ENCODE peak calls at places on chromosomes 6 and 20, in ten cellular contexts. One of them, this sample, is unnamed.

GRCh38 chr6:44052419-44053011 is 74.7 kb downstream of the MRPL14 start:
- DNase-seq in right atrium auricular region: no peak
- DNase-seq in CD8-positive, alpha-beta T cell: no peak
- DNase-seq in ovary: no peak
- DNase-seq in lower lobe of right lung: peak
- DNase-seq in cardiac muscle cell: no peak
- DNase-seq in astrocyte of the spinal cord: peak
- DNase-seq in fibroblast of mammary gland: peak
- DNase-seq in Peyer's patch: no peak
- DNase-seq in mesothelial cell of epicardium: no peak
- DNase-seq in this sample: no peak

GRCh38 chr6:152309648-152310047 is 327.5 kb downstream of the SYNE1 start:
- DNase-seq in right atrium auricular region: no peak
- DNase-seq in cardiac muscle cell: no peak
- DNase-seq in Peyer's patch: peak
- DNase-seq in mesothelial cell of epicardium: no peak
- DNase-seq in fibroblast of mammary gland: no peak
- DNase-seq in ovary: no peak
- DNase-seq in lower lobe of right lung: no peak
- DNase-seq in CD8-positive, alpha-beta T cell: peak
- DNase-seq in astrocyte of the spinal cord: no peak
- DNase-seq in this sample: no peak

GRCh38 chr6:133047065-133047665 is 194.0 kb upstream of the EYA4 start:
- DNase-seq in mesothelial cell of epicardium: no peak
- DNase-seq in Peyer's patch: no peak
- DNase-seq in CD8-positive, alpha-beta T cell: no peak
- DNase-seq in lower lobe of right lung: no peak
- DNase-seq in astrocyte of the spinal cord: no peak
- DNase-seq in right atrium auricular region: no peak
- DNase-seq in ovary: no peak
- DNase-seq in cardiac muscle cell: no peak
- DNase-seq in fibroblast of mammary gland: no peak
- DNase-seq in this sample: no peak

GRCh38 chr20:59933849-59934585 is 580 bp upstream of the SYCP2 start:
- DNase-seq in CD8-positive, alpha-beta T cell: peak
- DNase-seq in lower lobe of right lung: peak
- DNase-seq in cardiac muscle cell: peak
- DNase-seq in right atrium auricular region: peak
- DNase-seq in ovary: peak
- DNase-seq in Peyer's patch: peak
- DNase-seq in mesothelial cell of epicardium: peak
- DNase-seq in astrocyte of the spinal cord: peak
- DNase-seq in fibroblast of mammary gland: peak
- DNase-seq in this sample: peak

GRCh38 chr6:130010387-130010786 is 8.0 kb upstream of the L3MBTL3 start:
- DNase-seq in Peyer's patch: no peak
- DNase-seq in cardiac muscle cell: no peak
- DNase-seq in fibroblast of mammary gland: no peak
- DNase-seq in right atrium auricular region: no peak
- DNase-seq in lower lobe of right lung: no peak
- DNase-seq in CD8-positive, alpha-beta T cell: no peak
- DNase-seq in astrocyte of the spinal cord: no peak
- DNase-seq in mesothelial cell of epicardium: no peak
- DNase-seq in ovary: no peak
- DNase-seq in this sample: no peak

GRCh38 chr6:18997375-18997826 is 610.3 kb downstream of the RNF144B start:
- DNase-seq in lower lobe of right lung: no peak
- DNase-seq in right atrium auricular region: no peak
- DNase-seq in fibroblast of mammary gland: peak
- DNase-seq in astrocyte of the spinal cord: peak
- DNase-seq in ovary: no peak
- DNase-seq in CD8-positive, alpha-beta T cell: no peak
- DNase-seq in Peyer's patch: no peak
- DNase-seq in cardiac muscle cell: peak
- DNase-seq in mesothelial cell of epicardium: no peak
- DNase-seq in this sample: no peak

GRCh38 chr6:161050134-161050765 is 58.7 kb downstream of the MAP3K4 start:
- DNase-seq in astrocyte of the spinal cord: no peak
- DNase-seq in ovary: no peak
- DNase-seq in Peyer's patch: no peak
- DNase-seq in fibroblast of mammary gland: no peak
- DNase-seq in CD8-positive, alpha-beta T cell: no peak
- DNase-seq in right atrium auricular region: no peak
- DNase-seq in lower lobe of right lung: no peak
- DNase-seq in cardiac muscle cell: no peak
- DNase-seq in mesothelial cell of epicardium: no peak
- DNase-seq in this sample: no peak

GRCh38 chr6:91273729-91274128 is 686.9 kb upstream of the MAP3K7 start:
- DNase-seq in mesothelial cell of epicardium: no peak
- DNase-seq in ovary: no peak
- DNase-seq in lower lobe of right lung: no peak
- DNase-seq in fibroblast of mammary gland: no peak
- DNase-seq in Peyer's patch: no peak
- DNase-seq in cardiac muscle cell: no peak
- DNase-seq in CD8-positive, alpha-beta T cell: no peak
- DNase-seq in astrocyte of the spinal cord: peak
- DNase-seq in right atrium auricular region: no peak
- DNase-seq in this sample: no peak

GRCh38 chr20:25103526-25103925 is 21.6 kb upstream of the VSX1 start:
- DNase-seq in mesothelial cell of epicardium: no peak
- DNase-seq in CD8-positive, alpha-beta T cell: no peak
- DNase-seq in cardiac muscle cell: no peak
- DNase-seq in right atrium auricular region: no peak
- DNase-seq in lower lobe of right lung: no peak
- DNase-seq in Peyer's patch: no peak
- DNase-seq in fibroblast of mammary gland: no peak
- DNase-seq in ovary: no peak
- DNase-seq in astrocyte of the spinal cord: no peak
- DNase-seq in this sample: no peak
- TF ChIP-seq CTCF in mesothelial cell of epicardium: no peak
- TF ChIP-seq CTCF in CD8-positive, alpha-beta T cell: no peak
- TF ChIP-seq CTCF in cardiac muscle cell: no peak
- TF ChIP-seq CTCF in right atrium auricular region: no peak
- TF ChIP-seq CTCF in lower lobe of right lung: no peak
- TF ChIP-seq CTCF in Peyer's patch: no peak
- TF ChIP-seq CTCF in fibroblast of mammary gland: no peak
- TF ChIP-seq CTCF in ovary: no peak
- TF ChIP-seq CTCF in astrocyte of the spinal cord: no peak
- TF ChIP-seq CTCF in this sample: no peak

DNA sequence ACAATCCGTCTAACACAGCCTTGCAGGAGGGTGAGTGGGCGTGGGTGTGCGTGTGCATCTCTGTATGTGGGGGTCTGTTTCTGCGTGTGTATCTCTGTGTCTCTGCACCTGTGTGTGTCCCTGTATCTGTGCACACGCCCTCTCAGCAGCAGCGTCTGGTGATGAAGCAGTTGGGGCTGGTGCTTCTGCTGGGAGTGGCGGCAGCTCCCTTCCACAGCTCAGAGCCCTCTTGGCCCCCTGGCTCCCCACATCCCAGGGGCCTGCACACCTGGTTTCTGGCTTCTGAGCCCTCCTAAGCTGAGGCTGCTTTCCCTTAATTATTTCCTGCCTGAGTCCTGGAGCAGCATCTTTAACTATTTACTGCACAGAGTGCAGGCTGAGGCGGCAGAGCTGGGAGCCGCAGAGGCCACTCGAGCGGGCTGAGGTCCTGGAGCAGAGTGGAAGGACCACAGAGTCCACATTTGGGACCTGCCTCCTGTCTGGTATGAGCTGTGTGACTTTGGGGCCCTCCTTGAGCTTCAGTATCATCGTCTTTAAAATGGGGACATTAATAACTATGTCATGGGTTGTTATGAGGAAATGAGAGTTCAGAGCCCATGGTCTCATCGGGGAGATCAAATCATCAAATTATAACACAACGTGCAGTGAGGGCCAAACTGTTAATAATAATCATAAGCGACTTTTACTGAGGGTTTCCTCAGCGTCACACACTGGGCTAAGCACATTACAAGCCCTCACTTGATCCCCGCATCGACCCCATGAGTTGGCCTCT is 49.7 kb upstream of the CCDC167 start:
- DNase-seq in right atrium auricular region: no peak
- DNase-seq in fibroblast of mammary gland: no peak
- DNase-seq in mesothelial cell of epicardium: no peak
- DNase-seq in Peyer's patch: no peak
- DNase-seq in CD8-positive, alpha-beta T cell: no peak
- DNase-seq in lower lobe of right lung: no peak
- DNase-seq in cardiac muscle cell: no peak
- DNase-seq in astrocyte of the spinal cord: no peak
- DNase-seq in ovary: no peak
- DNase-seq in this sample: no peak
- TF ChIP-seq CTCF in right atrium auricular region: no peak
- TF ChIP-seq CTCF in fibroblast of mammary gland: no peak
- TF ChIP-seq CTCF in mesothelial cell of epicardium: no peak
- TF ChIP-seq CTCF in Peyer's patch: no peak
- TF ChIP-seq CTCF in CD8-positive, alpha-beta T cell: no peak
- TF ChIP-seq CTCF in lower lobe of right lung: no peak
- TF ChIP-seq CTCF in cardiac muscle cell: no peak
- TF ChIP-seq CTCF in astrocyte of the spinal cord: no peak
- TF ChIP-seq CTCF in ovary: no peak
- TF ChIP-seq CTCF in this sample: no peak

GRCh38 chr20:17968366-17969275 is at the start of the genes MGME1 and SNX5:
- DNase-seq in fibroblast of mammary gland: peak
- DNase-seq in ovary: peak
- DNase-seq in CD8-positive, alpha-beta T cell: peak
- DNase-seq in cardiac muscle cell: peak
- DNase-seq in right atrium auricular region: peak
- DNase-seq in mesothelial cell of epicardium: peak
- DNase-seq in Peyer's patch: peak
- DNase-seq in lower lobe of right lung: peak
- DNase-seq in astrocyte of the spinal cord: peak
- DNase-seq in this sample: peak

GRCh38 chr20:17965042-17965697 is 3.4 kb downstream of the SNX5 start:
- DNase-seq in fibroblast of mammary gland: no peak
- DNase-seq in Peyer's patch: peak
- DNase-seq in CD8-positive, alpha-beta T cell: no peak
- DNase-seq in mesothelial cell of epicardium: no peak
- DNase-seq in ovary: no peak
- DNase-seq in cardiac muscle cell: no peak
- DNase-seq in astrocyte of the spinal cord: no peak
- DNase-seq in right atrium auricular region: peak
- DNase-seq in lower lobe of right lung: no peak
- DNase-seq in this sample: no peak

GRCh38 chr20:17964632-17965031 is 4.0 kb downstream of the SNX5 start:
- DNase-seq in CD8-positive, alpha-beta T cell: no peak
- DNase-seq in astrocyte of the spinal cord: no peak
- DNase-seq in mesothelial cell of epicardium: no peak
- DNase-seq in cardiac muscle cell: no peak
- DNase-seq in right atrium auricular region: no peak
- DNase-seq in Peyer's patch: no peak
- DNase-seq in fibroblast of mammary gland: no peak
- DNase-seq in lower lobe of right lung: no peak
- DNase-seq in ovary: no peak
- DNase-seq in this sample: no peak

GRCh38 chr20:17967595-17968365 is 814 bp downstream of the SNX5 start:
- DNase-seq in mesothelial cell of epicardium: no peak
- DNase-seq in lower lobe of right lung: no peak
- DNase-seq in right atrium auricular region: no peak
- DNase-seq in fibroblast of mammary gland: peak
- DNase-seq in CD8-positive, alpha-beta T cell: no peak
- DNase-seq in astrocyte of the spinal cord: peak
- DNase-seq in cardiac muscle cell: peak
- DNase-seq in ovary: no peak
- DNase-seq in Peyer's patch: no peak
- DNase-seq in this sample: no peak

DNA sequence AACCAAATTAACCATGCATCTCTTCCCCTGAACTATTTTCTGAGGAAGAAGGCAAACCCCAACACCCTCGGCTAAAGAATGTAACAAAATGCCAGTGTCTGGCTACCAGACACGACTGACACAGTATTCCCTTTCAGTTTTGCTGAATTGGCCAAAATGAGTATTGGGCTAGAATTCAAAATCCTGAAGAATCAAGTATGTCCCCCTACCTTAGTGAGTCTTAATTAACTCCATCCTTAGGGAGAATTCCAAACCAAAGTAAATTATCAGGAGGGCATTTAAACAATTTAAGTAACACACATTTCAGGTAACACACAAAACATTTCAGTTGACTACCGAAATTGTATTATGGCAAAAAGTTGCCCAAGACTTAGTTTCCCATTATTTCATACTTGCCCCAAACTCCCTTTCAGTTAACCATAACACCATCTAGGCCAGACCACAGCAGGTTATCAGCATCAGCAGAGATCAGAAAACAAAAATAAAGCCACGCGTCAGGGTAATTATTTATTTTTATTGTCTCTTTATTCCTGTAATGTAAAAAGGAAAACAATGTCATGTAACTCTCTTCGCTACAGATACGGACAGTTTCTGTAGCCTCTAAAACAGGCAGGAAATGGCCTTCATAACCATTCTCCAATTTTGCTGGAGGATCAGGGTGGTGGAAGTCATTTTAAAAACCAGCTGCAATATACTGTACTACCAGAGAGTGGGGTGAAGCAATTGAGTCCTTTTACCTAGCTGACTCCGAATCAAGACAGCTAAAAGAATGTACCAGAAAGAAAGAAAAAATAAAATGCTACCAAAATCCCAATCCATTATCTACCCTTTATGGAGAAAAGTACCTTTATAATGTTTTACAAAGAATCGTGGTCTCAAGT is 1.9 kb downstream of the SNX5 start:
- DNase-seq in fibroblast of mammary gland: peak
- DNase-seq in Peyer's patch: no peak
- DNase-seq in ovary: no peak
- DNase-seq in lower lobe of right lung: no peak
- DNase-seq in astrocyte of the spinal cord: peak
- DNase-seq in right atrium auricular region: no peak
- DNase-seq in CD8-positive, alpha-beta T cell: no peak
- DNase-seq in mesothelial cell of epicardium: no peak
- DNase-seq in cardiac muscle cell: peak
- DNase-seq in this sample: no peak
- TF ChIP-seq CTCF in fibroblast of mammary gland: peak
- TF ChIP-seq CTCF in Peyer's patch: peak
- TF ChIP-seq CTCF in ovary: no peak
- TF ChIP-seq CTCF in lower lobe of right lung: peak
- TF ChIP-seq CTCF in astrocyte of the spinal cord: peak
- TF ChIP-seq CTCF in right atrium auricular region: no peak
- TF ChIP-seq CTCF in CD8-positive, alpha-beta T cell: no peak
- TF ChIP-seq CTCF in mesothelial cell of epicardium: no peak
- TF ChIP-seq CTCF in cardiac muscle cell: peak
- TF ChIP-seq CTCF in this sample: no peak

GRCh38 chr6:45084257-45084656 is 243.9 kb upstream of the RUNX2 start:
- DNase-seq in CD8-positive, alpha-beta T cell: no peak
- DNase-seq in Peyer's patch: no peak
- DNase-seq in ovary: no peak
- DNase-seq in lower lobe of right lung: no peak
- DNase-seq in cardiac muscle cell: no peak
- DNase-seq in fibroblast of mammary gland: peak
- DNase-seq in mesothelial cell of epicardium: no peak
- DNase-seq in right atrium auricular region: no peak
- DNase-seq in astrocyte of the spinal cord: no peak
- DNase-seq in this sample: no peak

GRCh38 chr6:45092135-45092534 is 236.0 kb upstream of the RUNX2 start:
- DNase-seq in mesothelial cell of epicardium: no peak
- DNase-seq in Peyer's patch: no peak
- DNase-seq in astrocyte of the spinal cord: no peak
- DNase-seq in right atrium auricular region: no peak
- DNase-seq in CD8-positive, alpha-beta T cell: no peak
- DNase-seq in ovary: no peak
- DNase-seq in lower lobe of right lung: no peak
- DNase-seq in fibroblast of mammary gland: no peak
- DNase-seq in cardiac muscle cell: no peak
- DNase-seq in this sample: no peak

GRCh38 chr6:45081634-45082033 is 246.5 kb upstream of the RUNX2 start:
- DNase-seq in right atrium auricular region: no peak
- DNase-seq in fibroblast of mammary gland: no peak
- DNase-seq in lower lobe of right lung: no peak
- DNase-seq in astrocyte of the spinal cord: no peak
- DNase-seq in mesothelial cell of epicardium: no peak
- DNase-seq in CD8-positive, alpha-beta T cell: no peak
- DNase-seq in cardiac muscle cell: no peak
- DNase-seq in Peyer's patch: no peak
- DNase-seq in ovary: no peak
- DNase-seq in this sample: no peak

GRCh38 chr6:45082091-45082490 is 246.0 kb upstream of the RUNX2 start:
- DNase-seq in CD8-positive, alpha-beta T cell: no peak
- DNase-seq in astrocyte of the spinal cord: no peak
- DNase-seq in ovary: no peak
- DNase-seq in right atrium auricular region: no peak
- DNase-seq in mesothelial cell of epicardium: no peak
- DNase-seq in fibroblast of mammary gland: peak
- DNase-seq in cardiac muscle cell: no peak
- DNase-seq in Peyer's patch: no peak
- DNase-seq in lower lobe of right lung: no peak
- DNase-seq in this sample: no peak

DNA sequence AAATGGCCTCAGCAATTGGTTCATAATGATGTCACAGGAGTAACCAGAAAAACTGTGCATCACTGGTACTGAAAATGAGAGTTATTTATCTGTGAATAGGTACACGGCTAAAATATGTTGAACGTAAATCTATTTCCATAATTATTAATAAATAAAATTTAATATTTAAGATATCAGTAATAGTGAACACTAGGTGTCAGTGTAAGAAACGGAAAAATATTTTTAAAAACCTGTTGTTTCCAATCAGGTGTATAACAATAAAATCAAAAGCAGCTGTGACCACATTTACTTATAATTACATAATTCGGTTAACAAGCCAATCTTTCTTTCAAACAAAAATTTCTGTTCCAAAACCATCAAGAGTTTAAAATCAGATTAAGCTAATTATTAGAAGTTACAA is 241.4 kb upstream of the RUNX2 start:
- DNase-seq in mesothelial cell of epicardium: no peak
- DNase-seq in fibroblast of mammary gland: peak
- DNase-seq in CD8-positive, alpha-beta T cell: no peak
- DNase-seq in Peyer's patch: no peak
- DNase-seq in cardiac muscle cell: no peak
- DNase-seq in astrocyte of the spinal cord: no peak
- DNase-seq in lower lobe of right lung: no peak
- DNase-seq in right atrium auricular region: no peak
- DNase-seq in ovary: no peak
- DNase-seq in this sample: no peak
- TF ChIP-seq CTCF in mesothelial cell of epicardium: peak
- TF ChIP-seq CTCF in fibroblast of mammary gland: peak
- TF ChIP-seq CTCF in CD8-positive, alpha-beta T cell: no peak
- TF ChIP-seq CTCF in Peyer's patch: no peak
- TF ChIP-seq CTCF in cardiac muscle cell: no peak
- TF ChIP-seq CTCF in astrocyte of the spinal cord: no peak
- TF ChIP-seq CTCF in lower lobe of right lung: no peak
- TF ChIP-seq CTCF in right atrium auricular region: no peak
- TF ChIP-seq CTCF in ovary: no peak
- TF ChIP-seq CTCF in this sample: no peak

This sample was measured in natural killer cell.